ENCODE peak calls at places on chromosomes 4 and X, in seven cellular contexts. F is stomach, Y is brain microvascular endothelial cell, T is OCI-LY7, G is ovary, B is lung, K is H1. R is an unnamed sample.

GRCh38 chr4:189202869-189203271 is 737.8 kb upstream of the FRG1 start:
- DNase-seq in Y (peak; percentile 73), K (no peak), F (no peak), T (no peak), B (no peak), G (no peak), R (peak; percentile 25)

GRCh38 chr4:84498203-84499026 is 677 bp downstream of the NKX6-1 start:
- DNase-seq in T (no peak), B (no peak), G (peak; percentile 35), K (no peak), Y (no peak), F (no peak), R (peak; percentile 68)

GRCh38 chrX:48956728-48957414 is 536 bp downstream of the OTUD5 start:
- DNase-seq in Y (no peak), T (no peak), G (peak; percentile 31), F (peak; percentile 41), B (no peak), K (no peak), R (peak; percentile 34)

GRCh38 chr4:44186096-44186849 is 262.3 kb downstream of the KCTD8 start:
- DNase-seq in T (no peak), B (no peak), F (no peak), G (peak; percentile 10), Y (no peak), K (no peak), R (no peak)

GRCh38 chr4:184400375-184400870 is 73.9 kb downstream of the IRF2 start:
- DNase-seq in F (no peak), B (no peak), Y (peak; percentile 89), K (no peak), G (no peak), T (no peak), R (peak; percentile 89)

GRCh38 chr4:47085661-47086060 is 54.3 kb downstream of the GABRB1 start:
- DNase-seq in Y (no peak), T (no peak), K (no peak), F (no peak), G (no peak), B (no peak), R (no peak)

GRCh38 chr4:77710125-77710524 is 104.5 kb downstream of the CXCL13 start:
- DNase-seq in Y (no peak), K (no peak), F (no peak), B (no peak), G (no peak), T (no peak), R (no peak)

GRCh38 chrX:45070116-45071007 is 130.3 kb downstream of the DIPK2B start:
- DNase-seq in F (no peak), Y (peak; percentile 56), T (peak; percentile 54), B (no peak), G (no peak), K (no peak), R (peak; percentile 53)

GRCh38 chr4:124713213-124713592 is 671 bp upstream of the ANKRD50 start:
- DNase-seq in F (peak; percentile 51), G (peak; percentile 76), K (peak; percentile 33), B (peak; percentile 76), Y (peak; percentile 64), T (peak; percentile 2), R (peak; percentile 63)

GRCh38 chr4:181952478-181952877 is 290.7 kb upstream of the TENM3 start:
- DNase-seq in F (no peak), Y (peak; percentile 89), K (no peak), B (no peak), T (no peak), G (no peak), R (peak; percentile 82)

GRCh38 chr4:43843501-43843900 is 605.1 kb downstream of the KCTD8 start:
- DNase-seq in G (no peak), B (no peak), K (no peak), Y (peak; percentile 0), T (no peak), F (no peak), R (no peak)

GRCh38 chr4:54217642-54218486 is 11.2 kb upstream of the PDGFRA start:
- DNase-seq in B (peak; percentile 75), Y (peak; percentile 80), K (no peak), G (peak; percentile 83), T (peak; percentile 75), F (peak; percentile 74), R (peak; percentile 96)

GRCh38 chrX:16222123-16222522 is 54.8 kb downstream of the MAGEB17 start:
- DNase-seq in B (no peak), T (no peak), Y (peak; percentile 58), K (no peak), F (no peak), G (no peak), R (peak; percentile 54)

GRCh38 chrX:39501822-39502221 is 595.9 kb downstream of the BCOR start:
- DNase-seq in T (no peak), B (no peak), G (no peak), F (no peak), Y (no peak), K (no peak), R (no peak)

GRCh38 chrX:13717697-13718483 is 16.5 kb downstream of the TRAPPC2 start:
- DNase-seq in K (no peak), F (no peak), B (no peak), G (peak; percentile 35), Y (peak; percentile 69), T (no peak), R (peak; percentile 71)

GRCh38 chrX:133046601-133047000 is 50.3 kb downstream of the USP26 start:
- DNase-seq in F (no peak), K (no peak), T (no peak), G (no peak), Y (no peak), B (no peak), R (no peak)

GRCh38 chr4:24240655-24241054 is 343.7 kb downstream of the DHX15 start:
- DNase-seq in F (no peak), K (no peak), T (no peak), G (no peak), B (no peak), Y (no peak), R (no peak)

GRCh38 chr4:8342651-8343050 is 73.1 kb downstream of the HTRA3 start:
- DNase-seq in F (peak; percentile 8), Y (no peak), K (no peak), T (no peak), B (no peak), G (peak; percentile 60), R (no peak)
- TF ChIP-seq CTCF in F (no peak), Y (peak; percentile 64), K (peak; percentile 86), T (peak; percentile 56), B (no peak), G (no peak), R (no peak)

GRCh38 chr4:48483006-48483776 is at the start of gene SLC10A4:
- DNase-seq in T (no peak), B (no peak), G (no peak), F (no peak), K (no peak), Y (no peak), R (no peak)
- H3K4me3 ChIP-seq in T (no peak within 1 kb of the TSS), B (peak within 1 kb of the TSS; percentile 26), G (no peak within 1 kb of the TSS), F (peak within 1 kb of the TSS; percentile 55), K (peak within 1 kb of the TSS; percentile 59), Y (peak within 1 kb of the TSS; percentile 27), R (no peak within 1 kb of the TSS)

GRCh38 chrX:41452565-41452964 is 5.4 kb downstream of the NYX start:
- DNase-seq in G (no peak), F (no peak), K (no peak), B (no peak), Y (no peak), T (no peak), R (peak; percentile 45)

GRCh38 chrX:41452972-41453371 is 5.8 kb downstream of the NYX start:
- DNase-seq in G (no peak), Y (peak; percentile 21), F (no peak), T (no peak), B (no peak), K (no peak), R (peak; percentile 34)

GRCh38 chrX:41459714-41460113 is 12.6 kb downstream of the NYX start:
- DNase-seq in T (no peak), Y (no peak), B (no peak), K (no peak), F (no peak), G (no peak), R (no peak)

DNA sequence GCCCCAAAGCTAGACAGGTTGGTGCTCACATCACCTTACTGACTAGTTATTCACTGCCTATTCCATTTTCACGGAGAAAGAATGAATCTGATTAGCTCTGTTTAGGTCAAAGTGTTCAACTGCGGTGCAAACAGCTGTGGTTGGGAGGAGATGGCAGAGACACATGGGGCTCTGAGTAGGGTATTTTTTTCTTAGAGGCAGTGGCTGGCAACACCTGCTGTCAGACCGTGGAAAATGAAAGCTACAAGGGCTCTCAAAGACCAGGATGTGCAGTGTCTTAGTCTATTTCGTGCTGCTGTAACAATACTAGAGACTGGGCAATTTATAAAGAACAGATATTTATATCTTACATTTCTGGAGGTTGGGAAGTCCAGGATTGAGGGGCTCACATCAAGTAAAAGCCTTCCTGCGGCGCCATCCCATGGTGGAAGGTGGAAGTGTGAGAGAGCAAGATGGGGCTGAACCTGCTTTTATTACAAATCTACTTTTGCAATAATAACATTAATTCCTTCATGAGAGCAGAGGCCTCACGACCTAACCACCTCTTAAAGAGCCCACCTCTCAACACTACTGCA is 10.6 kb downstream of the NYX start:
- DNase-seq in T (peak; percentile 40), Y (no peak), F (no peak), B (no peak), G (no peak), K (no peak), R (no peak)
- TF ChIP-seq CTCF in T (peak; percentile 69), Y (peak; percentile 49), F (no peak), B (no peak), G (no peak), K (peak; percentile 58), R (peak; percentile 8)

GRCh38 chr4:15339732-15340131 is 88.1 kb upstream of the C1QTNF7 start:
- DNase-seq in B (no peak), F (no peak), T (no peak), G (no peak), K (no peak), Y (no peak), R (no peak)

GRCh38 chr4:15341733-15342300 is 86.0 kb upstream of the C1QTNF7 start:
- DNase-seq in K (no peak), G (no peak), F (no peak), T (no peak), B (no peak), Y (no peak), R (no peak)

GRCh38 chr4:15343000-15343399 is 84.8 kb upstream of the C1QTNF7 start:
- DNase-seq in F (no peak), K (no peak), B (no peak), T (no peak), Y (no peak), G (no peak), R (no peak)

GRCh38 chr4:15343581-15343980 is 84.3 kb upstream of the C1QTNF7 start:
- DNase-seq in G (no peak), F (no peak), T (no peak), B (no peak), Y (no peak), K (no peak), R (no peak)

DNA sequence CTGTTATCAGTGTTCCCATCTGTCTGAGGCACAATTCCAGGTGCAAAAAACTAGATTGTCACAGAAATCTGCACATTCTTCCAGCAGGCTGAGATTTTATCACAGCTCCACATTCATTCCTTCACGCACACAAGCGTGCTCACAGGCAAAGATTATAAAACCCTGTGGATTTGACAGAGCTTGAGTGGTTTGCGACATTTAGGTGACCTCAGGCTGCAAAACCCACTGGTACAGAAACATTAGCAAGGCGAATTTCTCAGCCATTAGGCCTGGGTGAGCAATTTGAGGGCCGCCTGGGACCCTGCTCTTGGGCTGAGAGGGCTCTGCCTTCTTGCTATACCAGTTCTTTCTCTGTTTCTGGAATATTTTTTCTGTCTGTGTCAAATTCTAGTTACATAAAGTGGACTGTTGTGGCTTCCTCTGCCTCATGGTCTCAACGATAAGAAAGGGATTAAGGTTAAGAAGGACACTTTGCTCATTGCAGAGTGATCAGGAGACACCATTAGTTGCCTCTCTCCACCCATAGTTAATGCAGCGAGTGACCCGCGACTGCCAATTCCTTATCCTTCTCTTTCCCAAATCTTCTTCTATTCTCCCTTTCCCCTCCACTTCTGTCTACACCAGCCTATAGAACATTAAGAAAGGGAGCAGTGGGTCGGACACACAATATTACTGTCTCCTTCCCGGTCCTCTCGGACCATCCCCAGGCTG is 86.7 kb upstream of the C1QTNF7 start:
- DNase-seq in K (no peak), G (no peak), T (no peak), Y (no peak), F (no peak), B (no peak), R (no peak)
- H3K4me3 ChIP-seq in K (no peak overlapping the region), G (peak overlapping the region; percentile 13), T (no peak overlapping the region), Y (no peak overlapping the region), F (peak overlapping the region; percentile 10), B (no peak overlapping the region), R (no peak overlapping the region)

R was measured in foreskin fibroblast.